ENCODE peak calls at places on chromosome 4, in five cellular contexts. K is pancreas; W is CD4-positive, alpha-beta memory T cell; U is tibial artery; A is adrenal gland. Z is an unnamed sample.

GRCh38 chr4:112075129-112075753 is 70.0 kb upstream of the FAM241A start:
- DNase-seq in K (no peak), U (no peak), A (peak; percentile 40), W (peak; percentile 30), Z (no peak)

GRCh38 chr4:82371398-82371972 is 2.3 kb downstream of the HNRNPD start:
- DNase-seq in U (no peak), A (no peak), K (no peak), W (no peak), Z (no peak)

GRCh38 chr4:145301386-145302080 is 121.1 kb upstream of the OTUD4 start:
- DNase-seq in A (no peak), U (no peak), W (no peak), K (no peak), Z (no peak)

GRCh38 chr4:152308925-152309324 is 227.0 kb downstream of the FBXW7 start:
- DNase-seq in W (no peak), K (no peak), A (no peak), U (no peak), Z (no peak)

GRCh38 chr4:173537628-173538147 is 7.7 kb upstream of the HAND2 start:
- DNase-seq in K (no peak), U (no peak), W (no peak), A (no peak), Z (no peak)

GRCh38 chr4:993111-994029 is at the start of gene SLC26A1:
- DNase-seq in U (no peak), W (no peak), A (peak; percentile 72), K (peak; percentile 56), Z (no peak)

GRCh38 chr4:74109894-74110605 is 11.1 kb upstream of the CXCL2 start:
- DNase-seq in U (no peak), W (no peak), K (no peak), A (no peak), Z (no peak)

GRCh38 chr4:84803720-84804119 is 162.8 kb downstream of the WDFY3 start:
- DNase-seq in K (no peak), A (no peak), U (no peak), W (no peak), Z (no peak)

GRCh38 chr4:167359711-167360110 is 125.4 kb upstream of the SPOCK3 start:
- DNase-seq in W (no peak), K (no peak), A (no peak), U (no peak), Z (no peak)

GRCh38 chr4:26542996-26543395 is 40.9 kb upstream of the TBC1D19 start:
- DNase-seq in U (no peak), W (no peak), K (no peak), A (no peak), Z (no peak)

GRCh38 chr4:165709526-165709925 is 163.5 kb upstream of the TLL1 start:
- DNase-seq in U (no peak), W (no peak), K (no peak), A (no peak), Z (no peak)

GRCh38 chr4:148834804-148835598 is 392.8 kb upstream of the NR3C2 start:
- DNase-seq in K (no peak), A (no peak), W (no peak), U (no peak), Z (no peak)

GRCh38 chr4:71558248-71558647 is 219.4 kb downstream of the SLC4A4 start:
- DNase-seq in W (no peak), U (no peak), A (no peak), K (no peak), Z (no peak)

GRCh38 chr4:47415719-47416118 is 47.8 kb downstream of the COMMD8 start:
- DNase-seq in U (no peak), A (no peak), W (no peak), K (no peak), Z (no peak)

GRCh38 chr4:140856692-140857091 is 100.5 kb upstream of the TBC1D9 start:
- DNase-seq in U (no peak), W (no peak), A (no peak), K (no peak), Z (no peak)

GRCh38 chr4:140423106-140423505 is 4.3 kb downstream of the CLGN start:
- DNase-seq in U (no peak), W (no peak), A (no peak), K (no peak), Z (no peak)

GRCh38 chr4:665751-666435 is 8.2 kb downstream of the ATP5ME start:
- DNase-seq in U (no peak), W (no peak), K (peak; percentile 22), A (no peak), Z (no peak)

GRCh38 chr4:7771056-7771455 is 168.6 kb downstream of the AFAP1 start:
- DNase-seq in U (no peak), K (no peak), W (peak; percentile 38), A (no peak), Z (no peak)

GRCh38 chr4:44446191-44446590 is 2.4 kb downstream of the KCTD8 start:
- DNase-seq in U (no peak), A (no peak), K (no peak), W (no peak), Z (no peak)

GRCh38 chr4:39947415-39947814 is 30.3 kb downstream of the PDS5A start:
- DNase-seq in U (no peak), W (no peak), A (no peak), K (no peak), Z (no peak)

GRCh38 chr4:91267543-91267942 is 1036.2 kb upstream of the GRID2 start:
- DNase-seq in W (no peak), K (no peak), A (no peak), U (no peak), Z (no peak)

GRCh38 chr4:182799515-182800215 is 117.5 kb downstream of the DCTD start:
- DNase-seq in W (no peak), K (no peak), A (no peak), U (no peak), Z (no peak)

GRCh38 chr4:147059064-147059731 is 113.5 kb upstream of the TTC29 start:
- DNase-seq in K (no peak), U (no peak), A (no peak), W (no peak), Z (no peak)

GRCh38 chr4:26558166-26558895 is 25.6 kb upstream of the TBC1D19 start:
- DNase-seq in U (no peak), K (no peak), A (no peak), W (no peak), Z (no peak)

GRCh38 chr4:141999446-142000143 is 363.2 kb downstream of the IL15 start:
- DNase-seq in A (no peak), W (no peak), K (no peak), U (no peak), Z (no peak)
- H3K9me3 ChIP-seq in A (no peaks in the 10 kb centered on the region), W (no peaks in the 10 kb centered on the region), K (no peaks in the 10 kb centered on the region), U (no peaks in the 10 kb centered on the region), Z (no peaks in the 10 kb centered on the region)

GRCh38 chr4:153467897-153468262 is 1.7 kb downstream of the TMEM131L start:
- DNase-seq in W (peak; percentile 49), K (no peak), A (no peak), U (no peak), Z (peak; percentile 27)
- H3K4me3 ChIP-seq in W (peak overlapping the region; percentile 86), K (peak overlapping the region; percentile 85), A (no peak overlapping the region), U (peak overlapping the region; percentile 99), Z (peak overlapping the region; percentile 94)

GRCh38 chr4:19614171-19614570 is 637.5 kb upstream of the SLIT2 start:
- DNase-seq in W (no peak), K (no peak), A (no peak), U (no peak), Z (no peak)
- H3K9me3 ChIP-seq in W (no peaks in the 10 kb centered on the region), K (no peaks in the 10 kb centered on the region), A (peaks cover 8% of the 10 kb centered on the region), U (no peaks in the 10 kb centered on the region), Z (no peaks in the 10 kb centered on the region)

DNA sequence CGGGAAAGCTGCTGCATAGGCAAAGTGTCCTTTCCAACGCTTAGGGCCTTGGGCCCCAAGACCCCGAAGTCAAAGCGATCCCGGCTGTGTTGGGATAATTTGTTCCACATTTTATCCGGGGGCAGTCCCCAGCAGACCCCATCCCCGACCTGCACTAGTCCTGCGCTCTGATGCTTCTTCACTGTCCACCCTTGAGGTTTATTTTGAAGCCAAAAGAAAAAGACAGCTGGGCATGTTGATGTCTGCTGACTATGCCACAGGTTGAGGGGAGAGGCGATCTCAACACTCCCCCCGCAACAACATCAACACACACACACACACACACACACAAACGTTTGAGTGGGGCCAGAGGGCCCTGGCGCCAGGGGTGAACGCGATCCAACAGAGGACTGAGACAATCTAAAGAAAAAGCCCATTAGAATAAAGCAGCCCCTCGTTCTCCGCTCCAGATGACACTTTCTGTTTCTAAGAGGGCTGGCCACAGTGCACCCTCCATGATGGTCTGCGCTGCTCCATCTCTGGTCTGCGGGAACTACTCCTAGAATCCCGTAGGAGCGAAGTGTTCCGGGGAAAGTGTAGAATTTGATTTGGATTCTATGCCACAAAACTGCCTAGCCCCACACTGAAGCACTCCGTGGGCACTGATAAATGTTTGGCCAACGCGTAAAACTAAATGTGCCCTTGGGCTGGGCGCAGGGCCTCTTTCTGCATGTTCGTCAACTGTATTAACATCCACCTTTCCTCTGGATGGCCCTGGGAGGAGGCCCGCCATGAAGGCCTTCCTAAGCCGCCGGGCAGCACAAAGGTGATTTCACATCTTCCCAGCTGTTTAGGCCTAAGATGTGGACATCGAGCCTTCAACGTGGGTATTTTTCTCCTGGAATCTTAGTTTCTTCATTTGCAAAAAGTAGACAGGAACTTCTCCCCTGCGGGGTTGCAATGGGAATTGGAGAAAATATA is 2.4 kb downstream of the MSX1 start:
- DNase-seq in W (no peak), A (no peak), K (no peak), U (no peak), Z (no peak)
- H3K4me3 ChIP-seq in W (no peak overlapping the region), A (no peak overlapping the region), K (peak overlapping the region; percentile 62), U (peak overlapping the region; percentile 62), Z (no peak overlapping the region)

GRCh38 chr4:119706804-119707203 is 78.2 kb upstream of the PDE5A start:
- DNase-seq in U (no peak), W (no peak), A (no peak), K (no peak), Z (no peak)
- H3K9me3 ChIP-seq in U (no peaks in the 10 kb centered on the region), W (no peaks in the 10 kb centered on the region), A (no peaks in the 10 kb centered on the region), K (no peaks in the 10 kb centered on the region), Z (no peaks in the 10 kb centered on the region)